ENCODE peak calls at places on chromosomes 3 and 15, in seven cellular contexts. One of them, this sample, is unnamed.

GRCh38 chr3:64291956-64292355 is 66.7 kb upstream of the PRICKLE2 start:
- DNase-seq in psoas muscle: no peak
- DNase-seq in suprapubic skin: no peak
- DNase-seq in body of pancreas: no peak
- DNase-seq in astrocyte: peak
- DNase-seq in fibroblast of lung: peak
- DNase-seq in heart left ventricle: no peak
- DNase-seq in this sample: no peak

GRCh38 chr3:15979490-15979889 is 181.7 kb upstream of the ANKRD28 start:
- DNase-seq in psoas muscle: no peak
- DNase-seq in suprapubic skin: no peak
- DNase-seq in body of pancreas: no peak
- DNase-seq in astrocyte: peak
- DNase-seq in fibroblast of lung: no peak
- DNase-seq in heart left ventricle: no peak
- DNase-seq in this sample: no peak

GRCh38 chr15:64224508-64224907 is 61.7 kb upstream of the PPIB start:
- DNase-seq in psoas muscle: no peak
- DNase-seq in suprapubic skin: no peak
- DNase-seq in body of pancreas: peak
- DNase-seq in astrocyte: peak
- DNase-seq in fibroblast of lung: peak
- DNase-seq in heart left ventricle: peak
- DNase-seq in this sample: peak

GRCh38 chr3:169350228-169350627 is 313.3 kb downstream of the MECOM start:
- DNase-seq in psoas muscle: no peak
- DNase-seq in suprapubic skin: no peak
- DNase-seq in body of pancreas: no peak
- DNase-seq in astrocyte: no peak
- DNase-seq in fibroblast of lung: no peak
- DNase-seq in heart left ventricle: no peak
- DNase-seq in this sample: no peak

GRCh38 chr3:83934208-83935150 is 1024.3 kb upstream of the CADM2 start:
- DNase-seq in psoas muscle: no peak
- DNase-seq in suprapubic skin: no peak
- DNase-seq in body of pancreas: no peak
- DNase-seq in astrocyte: peak
- DNase-seq in fibroblast of lung: peak
- DNase-seq in heart left ventricle: no peak
- DNase-seq in this sample: no peak

GRCh38 chr3:46393554-46394434 is 13.1 kb downstream of the CCR5AS start:
- DNase-seq in psoas muscle: no peak
- DNase-seq in suprapubic skin: no peak
- DNase-seq in body of pancreas: no peak
- DNase-seq in astrocyte: no peak
- DNase-seq in fibroblast of lung: no peak
- DNase-seq in heart left ventricle: no peak
- DNase-seq in this sample: no peak

GRCh38 chr15:44500555-44500954 is 36.4 kb upstream of the EIF3J start:
- DNase-seq in psoas muscle: no peak
- DNase-seq in suprapubic skin: no peak
- DNase-seq in body of pancreas: no peak
- DNase-seq in astrocyte: no peak
- DNase-seq in fibroblast of lung: no peak
- DNase-seq in heart left ventricle: no peak
- DNase-seq in this sample: no peak

GRCh38 chr3:182609575-182610156 is 183.6 kb upstream of the ATP11B start:
- DNase-seq in psoas muscle: no peak
- DNase-seq in suprapubic skin: no peak
- DNase-seq in body of pancreas: peak
- DNase-seq in astrocyte: no peak
- DNase-seq in fibroblast of lung: no peak
- DNase-seq in heart left ventricle: no peak
- DNase-seq in this sample: no peak

GRCh38 chr3:170007031-170007663 is 30.6 kb upstream of the GPR160 start:
- DNase-seq in psoas muscle: no peak
- DNase-seq in suprapubic skin: no peak
- DNase-seq in body of pancreas: no peak
- DNase-seq in astrocyte: peak
- DNase-seq in fibroblast of lung: peak
- DNase-seq in heart left ventricle: no peak
- DNase-seq in this sample: peak

GRCh38 chr15:68210821-68211655 is 5.9 kb upstream of the CALML4 start:
- DNase-seq in psoas muscle: peak
- DNase-seq in suprapubic skin: peak
- DNase-seq in body of pancreas: peak
- DNase-seq in astrocyte: no peak
- DNase-seq in fibroblast of lung: peak
- DNase-seq in heart left ventricle: peak
- DNase-seq in this sample: no peak

GRCh38 chr3:34015204-34016142 is 217.0 kb downstream of the PDCD6IP start:
- DNase-seq in psoas muscle: no peak
- DNase-seq in suprapubic skin: no peak
- DNase-seq in body of pancreas: no peak
- DNase-seq in astrocyte: no peak
- DNase-seq in fibroblast of lung: peak
- DNase-seq in heart left ventricle: no peak
- DNase-seq in this sample: no peak

GRCh38 chr15:63597033-63597790 is at the start of gene FBXL22:
- DNase-seq in psoas muscle: peak
- DNase-seq in suprapubic skin: no peak
- DNase-seq in body of pancreas: peak
- DNase-seq in astrocyte: peak
- DNase-seq in fibroblast of lung: peak
- DNase-seq in heart left ventricle: peak
- DNase-seq in this sample: peak

GRCh38 chr15:55774113-55774970 is 31.4 kb upstream of the PRTG start:
- DNase-seq in psoas muscle: no peak
- DNase-seq in suprapubic skin: no peak
- DNase-seq in body of pancreas: peak
- DNase-seq in astrocyte: no peak
- DNase-seq in fibroblast of lung: peak
- DNase-seq in heart left ventricle: peak
- DNase-seq in this sample: no peak

GRCh38 chr15:83380682-83381081 is 66.5 kb upstream of the SH3GL3 start:
- DNase-seq in psoas muscle: no peak
- DNase-seq in suprapubic skin: no peak
- DNase-seq in body of pancreas: peak
- DNase-seq in astrocyte: peak
- DNase-seq in fibroblast of lung: peak
- DNase-seq in heart left ventricle: peak
- DNase-seq in this sample: no peak

GRCh38 chr3:10198761-10199688 is 34.3 kb downstream of the IRAK2 start:
- DNase-seq in psoas muscle: no peak
- DNase-seq in suprapubic skin: no peak
- DNase-seq in body of pancreas: no peak
- DNase-seq in astrocyte: peak
- DNase-seq in fibroblast of lung: peak
- DNase-seq in heart left ventricle: peak
- DNase-seq in this sample: no peak

GRCh38 chr3:101603184-101603583 is 29.2 kb downstream of the PCNP start:
- DNase-seq in psoas muscle: no peak
- DNase-seq in suprapubic skin: no peak
- DNase-seq in body of pancreas: no peak
- DNase-seq in astrocyte: no peak
- DNase-seq in fibroblast of lung: no peak
- DNase-seq in heart left ventricle: no peak
- DNase-seq in this sample: no peak

GRCh38 chr3:5304789-5305680 is 117.5 kb downstream of the EDEM1 start:
- DNase-seq in psoas muscle: no peak
- DNase-seq in suprapubic skin: no peak
- DNase-seq in body of pancreas: peak
- DNase-seq in astrocyte: no peak
- DNase-seq in fibroblast of lung: peak
- DNase-seq in heart left ventricle: peak
- DNase-seq in this sample: no peak

GRCh38 chr3:61688307-61688695 is 126.9 kb downstream of the PTPRG start:
- DNase-seq in psoas muscle: no peak
- DNase-seq in suprapubic skin: no peak
- DNase-seq in body of pancreas: no peak
- DNase-seq in astrocyte: no peak
- DNase-seq in fibroblast of lung: no peak
- DNase-seq in heart left ventricle: no peak
- DNase-seq in this sample: no peak

GRCh38 chr15:65553691-65554090 is 23.4 kb downstream of the HACD3 start:
- DNase-seq in psoas muscle: no peak
- DNase-seq in suprapubic skin: no peak
- DNase-seq in body of pancreas: no peak
- DNase-seq in astrocyte: no peak
- DNase-seq in fibroblast of lung: no peak
- DNase-seq in heart left ventricle: no peak
- DNase-seq in this sample: no peak

GRCh38 chr3:23713641-23714040 is 92.1 kb upstream of the UBE2E1 start:
- DNase-seq in psoas muscle: no peak
- DNase-seq in suprapubic skin: no peak
- DNase-seq in body of pancreas: no peak
- DNase-seq in astrocyte: peak
- DNase-seq in fibroblast of lung: peak
- DNase-seq in heart left ventricle: no peak
- DNase-seq in this sample: no peak

GRCh38 chr3:149120051-149120972 is 9.1 kb upstream of the HPS3 start:
- DNase-seq in psoas muscle: no peak
- DNase-seq in suprapubic skin: no peak
- DNase-seq in body of pancreas: no peak
- DNase-seq in astrocyte: peak
- DNase-seq in fibroblast of lung: peak
- DNase-seq in heart left ventricle: no peak
- DNase-seq in this sample: peak

GRCh38 chr3:101964861-101965260 is 115.5 kb downstream of the NFKBIZ start:
- DNase-seq in psoas muscle: no peak
- DNase-seq in suprapubic skin: no peak
- DNase-seq in body of pancreas: no peak
- DNase-seq in astrocyte: peak
- DNase-seq in fibroblast of lung: peak
- DNase-seq in heart left ventricle: no peak
- DNase-seq in this sample: no peak

GRCh38 chr3:134801204-134801958 is 6.3 kb downstream of the EPHB1 start:
- DNase-seq in psoas muscle: no peak
- DNase-seq in suprapubic skin: no peak
- DNase-seq in body of pancreas: no peak
- DNase-seq in astrocyte: no peak
- DNase-seq in fibroblast of lung: no peak
- DNase-seq in heart left ventricle: no peak
- DNase-seq in this sample: no peak
- H3K27ac ChIP-seq in psoas muscle: no peak
- H3K27ac ChIP-seq in suprapubic skin: no peak
- H3K27ac ChIP-seq in body of pancreas: no peak
- H3K27ac ChIP-seq in astrocyte: no peak
- H3K27ac ChIP-seq in fibroblast of lung: no peak
- H3K27ac ChIP-seq in heart left ventricle: no peak
- H3K27ac ChIP-seq in this sample: no peak

GRCh38 chr3:186149319-186149718 is 40.4 kb upstream of the ETV5 start:
- DNase-seq in psoas muscle: no peak
- DNase-seq in suprapubic skin: no peak
- DNase-seq in body of pancreas: no peak
- DNase-seq in astrocyte: no peak
- DNase-seq in fibroblast of lung: no peak
- DNase-seq in heart left ventricle: no peak
- DNase-seq in this sample: no peak
- TF ChIP-seq CTCF in psoas muscle: no peak
- TF ChIP-seq CTCF in suprapubic skin: no peak
- TF ChIP-seq CTCF in body of pancreas: no peak
- TF ChIP-seq CTCF in astrocyte: no peak
- TF ChIP-seq CTCF in fibroblast of lung: no peak
- TF ChIP-seq CTCF in heart left ventricle: no peak
- TF ChIP-seq CTCF in this sample: no peak

GRCh38 chr3:111729087-111729846 is 129.8 kb upstream of the PHLDB2 start:
- DNase-seq in psoas muscle: peak
- DNase-seq in suprapubic skin: no peak
- DNase-seq in body of pancreas: peak
- DNase-seq in astrocyte: peak
- DNase-seq in fibroblast of lung: peak
- DNase-seq in heart left ventricle: peak
- DNase-seq in this sample: no peak
- H3K4me3 ChIP-seq in psoas muscle: no peak
- H3K4me3 ChIP-seq in suprapubic skin: no peak
- H3K4me3 ChIP-seq in body of pancreas: no peak
- H3K4me3 ChIP-seq in astrocyte: no peak
- H3K4me3 ChIP-seq in fibroblast of lung: no peak
- H3K4me3 ChIP-seq in heart left ventricle: no peak
- H3K4me3 ChIP-seq in this sample: no peak

GRCh38 chr3:48558446-48559134 is 2.0 kb upstream of the PFKFB4 start:
- DNase-seq in psoas muscle: peak
- DNase-seq in suprapubic skin: no peak
- DNase-seq in body of pancreas: no peak
- DNase-seq in astrocyte: no peak
- DNase-seq in fibroblast of lung: no peak
- DNase-seq in heart left ventricle: peak
- DNase-seq in this sample: no peak
- H3K27ac ChIP-seq in psoas muscle: peak
- H3K27ac ChIP-seq in suprapubic skin: peak
- H3K27ac ChIP-seq in body of pancreas: peak
- H3K27ac ChIP-seq in astrocyte: no peak
- H3K27ac ChIP-seq in fibroblast of lung: no peak
- H3K27ac ChIP-seq in heart left ventricle: peak
- H3K27ac ChIP-seq in this sample: no peak